ENCODE peak calls at places on chromosomes 2 and 18, in four cellular contexts. U is K562, V is SK-N-SH, L is H1. S is an unnamed sample.

GRCh38 chr2:230942920-230943896 is 18.2 kb upstream of the GPR55 start:
- DNase-seq in U (no peak), V (no peak), L (peak), S (no peak)

GRCh38 chr2:203670939-203671338 is 35.5 kb upstream of the CD28 start:
- DNase-seq in U (no peak), V (no peak), L (no peak), S (no peak)

GRCh38 chr2:36333350-36334012 is 22.1 kb upstream of the CRIM1 start:
- DNase-seq in U (no peak), V (no peak), L (no peak), S (no peak)

GRCh38 chr2:111662039-111662740 is 221.8 kb downstream of the ANAPC1 start:
- DNase-seq in U (no peak), V (no peak), L (peak), S (no peak)

GRCh38 chr2:163471947-163472346 is 263.9 kb downstream of the FIGN start:
- DNase-seq in U (no peak), V (no peak), L (no peak), S (no peak)

GRCh38 chr2:47429795-47430194 is 26.8 kb downstream of the MSH2 start:
- DNase-seq in U (no peak), V (no peak), L (no peak), S (no peak)

GRCh38 chr2:202555354-202555753 is 79.4 kb upstream of the FAM117B start:
- DNase-seq in U (no peak), V (no peak), L (no peak), S (no peak)

GRCh38 chr2:9702604-9703084 is 71.8 kb upstream of the YWHAQ start:
- DNase-seq in U (no peak), V (no peak), L (no peak), S (no peak)

GRCh38 chr2:176669398-176670174 is 400.3 kb downstream of the MTX2 start:
- DNase-seq in U (no peak), V (no peak), L (no peak), S (no peak)

GRCh38 chr18:64115906-64116305 is 33.0 kb downstream of the LINC00305 start:
- DNase-seq in U (no peak), V (no peak), L (no peak), S (no peak)

GRCh38 chr18:361941-362913 is 94.4 kb upstream of the THOC1 start:
- DNase-seq in U (no peak), V (peak), L (no peak), S (no peak)

GRCh38 chr2:35508601-35509000 is 847.0 kb upstream of the CRIM1 start:
- DNase-seq in U (no peak), V (no peak), L (no peak), S (no peak)

GRCh38 chr2:106995560-106995959 is 109.6 kb upstream of the ST6GAL2 start:
- DNase-seq in U (no peak), V (no peak), L (no peak), S (no peak)

GRCh38 chr2:27569398-27569797 is 13.4 kb upstream of the ZNF512 start:
- DNase-seq in U (no peak), V (no peak), L (no peak), S (no peak)

GRCh38 chr2:217370391-217370790 is 510.5 kb upstream of the TNP1 start:
- DNase-seq in U (no peak), V (no peak), L (no peak), S (no peak)

GRCh38 chr2:88481937-88482336 is 29.4 kb upstream of the FOXI3 start:
- DNase-seq in U (no peak), V (no peak), L (no peak), S (no peak)

GRCh38 chr2:191679818-191680600 is 2.1 kb downstream of the NABP1 start:
- DNase-seq in U (no peak), V (no peak), L (no peak), S (no peak)

GRCh38 chr18:6885992-6886823 is 156.7 kb downstream of the ARHGAP28 start:
- DNase-seq in U (peak), V (peak), L (no peak), S (peak)

GRCh38 chr18:3055861-3056260 is 42.9 kb upstream of the LPIN2 start:
- DNase-seq in U (no peak), V (no peak), L (no peak), S (no peak)

GRCh38 chr2:180359522-180360282 is 352.6 kb upstream of the CWC22 start:
- DNase-seq in U (no peak), V (no peak), L (no peak), S (no peak)

GRCh38 chr2:10962004-10962403 is 50.3 kb downstream of the KCNF1 start:
- DNase-seq in U (no peak), V (no peak), L (no peak), S (no peak)

GRCh38 chr18:40877096-40877495 is 1077.9 kb upstream of the PIK3C3 start:
- DNase-seq in U (no peak), V (no peak), L (no peak), S (no peak)

GRCh38 chr2:239012228-239012627 is 164.3 kb downstream of the TWIST2 start:
- DNase-seq in U (no peak), V (no peak), L (no peak), S (no peak)

GRCh38 chr18:25284278-25284677 is 67.7 kb downstream of the ZNF521 start:
- DNase-seq in U (no peak), V (no peak), L (no peak), S (no peak)

GRCh38 chr2:176471949-176472348 is 202.7 kb downstream of the MTX2 start:
- DNase-seq in U (no peak), V (no peak), L (no peak), S (no peak)

GRCh38 chr2:240922982-240923537 is 16.9 kb downstream of the CROCC2 start:
- DNase-seq in U (no peak), V (peak), L (no peak), S (peak)

GRCh38 chr2:239193925-239194687 is 206.7 kb downstream of the HDAC4 start:
- DNase-seq in U (no peak), V (no peak), L (peak), S (peak)

GRCh38 chr2:58047969-58048368 is 1.4 kb downstream of the VRK2 start:
- DNase-seq in U (no peak), V (no peak), L (no peak), S (no peak)

GRCh38 chr18:74250131-74250530 is 41.6 kb downstream of the CYB5A start:
- DNase-seq in U (no peak), V (no peak), L (no peak), S (no peak)

GRCh38 chr2:202185816-202186221 is 52.6 kb downstream of the SUMO1 start:
- DNase-seq in U (no peak), V (no peak), L (no peak), S (no peak)

GRCh38 chr18:14975431-14975830 is 227.5 kb downstream of the ANKRD30B start:
- DNase-seq in U (no peak), V (no peak), L (no peak), S (no peak)

GRCh38 chr18:67081866-67082265 is 434.7 kb downstream of the DSEL start:
- DNase-seq in U (no peak), V (no peak), L (no peak), S (peak)

GRCh38 chr2:233049194-233049761 is 10.9 kb upstream of the INPP5D start:
- DNase-seq in U (no peak), V (no peak), L (no peak), S (no peak)

GRCh38 chr2:95068256-95068655 is 42.7 kb downstream of the MAL start:
- DNase-seq in U (no peak), V (no peak), L (no peak), S (no peak)

GRCh38 chr2:47771211-47771610 is 11.7 kb upstream of the MSH6 start:
- DNase-seq in U (peak), V (no peak), L (no peak), S (no peak)

DNA sequence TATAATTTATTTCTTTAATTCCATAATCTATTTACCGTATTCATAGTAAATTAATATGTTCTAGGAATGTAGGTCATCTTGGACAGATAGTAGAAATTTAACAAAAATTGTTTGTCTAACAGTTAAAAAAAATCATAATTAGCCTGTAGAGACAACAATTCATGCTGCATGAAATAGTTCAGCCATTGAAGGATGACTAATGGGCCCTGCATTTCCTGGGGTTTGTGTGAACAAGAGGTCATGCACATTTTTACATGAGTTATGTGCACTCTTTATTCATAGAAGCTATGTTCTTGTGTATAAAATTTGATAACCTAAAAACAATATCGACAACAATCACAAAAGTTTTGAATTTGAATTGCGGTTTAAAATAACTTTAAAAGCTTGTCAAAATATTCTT is 1663.6 kb downstream of the SUCLG1 start:
- DNase-seq in U (no peak), V (no peak), L (no peak), S (no peak)
- TF ChIP-seq TEAD4 in U (no peak), V (no peak), L (no peak), S (no peak)

GRCh38 chr2:165796819-165797530 is 2.9 kb upstream of the GALNT3 start:
- DNase-seq in U (no peak), V (no peak), L (no peak), S (no peak)
- TF ChIP-seq TEAD4 in U (no peak), V (no peak), L (no peak), S (no peak)

DNA sequence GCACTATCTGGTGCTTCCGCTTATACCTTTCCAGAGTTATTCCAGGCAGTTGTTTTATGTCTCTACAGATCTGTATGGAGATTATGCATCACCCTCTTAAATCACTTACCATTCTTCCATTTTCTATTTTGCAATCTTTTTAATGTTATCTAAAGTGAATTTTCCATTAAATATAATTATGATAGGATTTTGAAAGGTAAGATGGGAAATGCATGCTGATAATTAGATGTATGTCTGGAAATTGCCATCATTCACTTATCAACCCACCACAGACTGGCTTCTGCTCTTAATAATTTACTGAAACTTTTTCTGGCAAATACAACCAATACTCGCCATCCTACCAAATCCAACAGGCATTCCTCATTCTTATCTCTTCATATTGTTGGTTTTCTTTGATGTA is 227.4 kb upstream of the MC4R start:
- DNase-seq in U (no peak), V (no peak), L (no peak), S (no peak)
- TF ChIP-seq TEAD4 in U (no peak), V (no peak), L (no peak), S (no peak)

DNA sequence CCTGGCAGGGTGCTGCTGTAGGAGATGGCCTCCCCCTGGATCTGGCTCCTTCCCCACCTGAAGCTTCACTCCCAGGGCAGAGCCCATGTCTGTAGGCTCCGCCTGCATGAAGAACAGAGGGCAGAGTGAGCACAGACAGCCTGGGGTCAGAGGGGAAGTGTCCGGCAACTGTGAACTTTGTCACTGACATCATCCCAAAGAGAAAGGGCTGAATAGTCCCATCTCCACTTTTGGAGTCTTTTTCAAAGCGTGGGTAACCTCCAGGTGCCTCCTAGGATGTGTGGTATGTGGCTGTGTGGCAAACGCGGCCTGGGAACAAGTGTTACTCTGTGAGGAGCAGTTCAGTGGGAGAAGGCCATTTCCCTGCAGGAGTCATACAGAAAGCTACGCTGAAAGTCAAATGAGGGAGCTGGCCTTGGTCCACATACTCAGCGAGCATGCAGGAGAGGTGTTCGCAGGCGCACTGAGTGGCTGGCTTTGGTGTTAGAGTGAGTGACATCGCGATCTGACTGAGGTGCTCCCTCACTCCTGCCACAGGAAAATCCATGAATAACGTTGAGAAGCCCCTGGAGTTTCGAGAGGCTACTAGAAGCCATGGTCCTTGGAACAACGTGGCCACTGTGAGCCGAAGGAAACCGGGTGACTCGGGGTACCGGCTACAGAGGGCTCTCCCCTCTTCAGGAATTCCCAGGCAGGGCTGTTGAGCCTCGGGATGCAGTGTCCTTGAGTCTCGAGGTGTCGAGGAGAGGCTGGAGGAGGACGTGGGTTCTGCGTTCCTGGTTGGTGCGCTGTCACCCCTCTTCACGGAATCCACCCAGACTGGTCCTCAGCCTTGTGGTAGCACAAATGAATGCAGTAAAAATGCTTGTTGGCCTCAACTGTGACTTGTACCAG is 54.7 kb downstream of the CABLES1 start:
- DNase-seq in U (no peak), V (no peak), L (no peak), S (no peak)
- TF ChIP-seq TEAD4 in U (no peak), V (no peak), L (no peak), S (no peak)

DNA sequence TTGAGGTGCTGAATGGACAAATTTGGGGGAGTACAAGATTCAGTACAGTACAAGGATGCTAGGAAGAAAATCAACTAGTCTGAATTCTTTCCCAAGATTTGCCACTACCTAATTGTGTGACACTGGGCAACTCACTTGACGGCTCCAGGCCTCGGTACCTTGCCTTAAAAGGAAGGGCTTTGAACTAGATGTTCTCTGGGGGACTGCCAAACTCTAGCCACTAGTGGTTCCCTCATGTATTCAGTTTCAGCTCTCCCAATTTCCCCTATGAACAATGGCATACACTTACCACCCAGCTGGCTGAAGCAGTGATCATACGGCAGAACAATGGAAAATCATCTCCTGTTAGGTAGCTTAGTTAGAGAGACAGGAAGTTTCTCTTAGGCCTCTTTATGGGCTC is 73.4 kb downstream of the VWC2L start:
- DNase-seq in U (no peak), V (no peak), L (no peak), S (no peak)
- TF ChIP-seq TEAD4 in U (no peak), V (no peak), L (no peak), S (no peak)

DNA sequence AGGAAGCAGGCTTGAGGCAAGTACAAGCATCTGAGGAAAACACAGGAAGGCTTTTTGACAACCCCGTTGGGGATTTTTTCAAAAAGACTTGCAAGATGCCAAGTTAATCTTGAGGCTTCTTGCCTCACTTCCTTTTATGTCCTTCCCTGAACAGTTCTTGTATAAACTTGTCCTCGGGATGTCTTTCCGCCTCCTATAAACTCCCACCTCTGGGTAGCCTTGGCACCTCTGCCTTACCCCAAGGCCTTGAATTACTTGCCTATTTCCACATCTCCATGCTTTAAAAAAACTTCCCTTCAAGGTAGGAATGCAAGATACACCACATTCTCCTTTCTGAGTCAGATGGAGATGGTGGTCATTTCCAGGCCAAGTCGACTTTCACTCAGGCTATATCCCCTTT is 106.4 kb upstream of the RBBP8 start:
- DNase-seq in U (no peak), V (no peak), L (no peak), S (no peak)
- TF ChIP-seq TEAD4 in U (no peak), V (no peak), L (no peak), S (no peak)

S was measured in WTC11.